ENCODE peak calls at places on chromosomes 13 and 19, in five cellular contexts. J is right atrium auricular region, X is stomach, U is heart left ventricle, A is A673. H is an unnamed sample.

GRCh38 chr19:20664917-20665781 is 3.8 kb upstream of the ZNF626 start:
- DNase-seq in J (no peak), U (peak), X (no peak), A (no peak), H (no peak)

GRCh38 chr13:80430561-80430960 is 89.6 kb upstream of the SPRY2 start:
- DNase-seq in U (no peak), J (no peak), X (no peak), A (no peak), H (no peak)

GRCh38 chr13:28339419-28339818 is 155.5 kb downstream of the FLT1 start:
- DNase-seq in U (no peak), J (no peak), A (no peak), X (no peak), H (no peak)

GRCh38 chr13:37956536-37956935 is 87.0 kb upstream of the TRPC4 start:
- DNase-seq in X (no peak), U (no peak), J (no peak), A (no peak), H (no peak)

GRCh38 chr19:56927791-56928207 is 87.3 kb upstream of the PEG3 start:
- DNase-seq in U (no peak), J (no peak), A (no peak), X (no peak), H (no peak)

GRCh38 chr19:40804783-40805242 is 5.8 kb downstream of the EGLN2 start:
- DNase-seq in X (peak), A (no peak), J (no peak), U (no peak), H (no peak)

GRCh38 chr19:3033595-3034193 is 4.6 kb upstream of the TLE2 start:
- DNase-seq in J (no peak), U (no peak), A (no peak), X (no peak), H (no peak)

GRCh38 chr19:19338082-19338481 is 17.5 kb downstream of the MAU2 start:
- DNase-seq in X (no peak), U (no peak), A (no peak), J (no peak), H (no peak)

GRCh38 chr13:27012482-27013197 is 159.0 kb downstream of the USP12 start:
- DNase-seq in U (no peak), A (peak), X (no peak), J (no peak), H (peak)

GRCh38 chr13:44311011-44311481 is 62.6 kb upstream of the SERP2 start:
- DNase-seq in A (no peak), U (no peak), J (no peak), X (peak), H (no peak)

GRCh38 chr19:28847468-28847867 is 365.5 kb downstream of the UQCRFS1 start:
- DNase-seq in X (no peak), A (no peak), U (no peak), J (no peak), H (peak)

GRCh38 chr19:16296713-16297112 is 27.9 kb upstream of the KLF2 start:
- DNase-seq in X (peak), A (no peak), U (no peak), J (no peak), H (no peak)

GRCh38 chr19:38039966-38040365 is 133.0 kb downstream of the SIPA1L3 start:
- DNase-seq in A (no peak), X (no peak), U (no peak), J (no peak), H (peak)

GRCh38 chr19:35040826-35041547 is 534 bp upstream of the HPN start:
- DNase-seq in X (peak), U (peak), J (peak), A (no peak), H (no peak)

GRCh38 chr13:94325148-94325528 is 154.3 kb downstream of the DCT start:
- DNase-seq in J (no peak), A (no peak), U (no peak), X (no peak), H (no peak)

GRCh38 chr19:16161848-16162247 is 11.5 kb downstream of the CIB3 start:
- DNase-seq in J (no peak), U (no peak), A (no peak), X (no peak), H (no peak)

DNA sequence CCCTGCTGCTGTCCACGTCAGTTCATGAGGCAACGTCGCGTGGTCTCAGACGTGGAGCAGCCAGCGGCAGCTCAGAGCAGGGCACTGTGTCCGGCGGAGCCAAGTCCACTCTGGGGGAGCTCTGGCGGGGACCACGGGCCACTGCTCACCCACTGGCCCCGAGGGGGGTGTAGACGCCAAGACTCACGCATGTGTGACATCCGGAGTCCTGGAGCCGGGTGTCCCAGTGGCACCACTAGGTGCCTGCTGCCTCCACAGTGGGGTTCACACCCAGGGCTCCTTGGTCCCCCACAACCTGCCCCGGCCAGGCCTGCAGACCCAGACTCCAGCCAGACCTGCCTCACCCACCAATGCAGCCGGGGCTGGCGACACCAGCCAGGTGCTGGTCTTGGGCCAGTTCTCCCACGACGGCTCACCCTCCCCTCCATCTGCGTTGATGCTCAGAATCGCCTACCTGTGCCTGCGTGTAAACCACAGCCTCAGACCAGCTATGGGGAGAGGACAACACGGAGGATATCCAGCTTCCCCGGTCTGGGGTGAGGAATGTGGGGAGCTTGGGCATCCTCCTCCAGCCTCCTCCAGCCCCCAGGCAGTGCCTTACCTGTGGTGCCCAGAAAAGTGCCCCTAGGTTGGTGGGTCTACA is 6.6 kb downstream of the FSTL3 start:
- DNase-seq in A (no peak), U (no peak), J (no peak), X (no peak), H (no peak)
- TF ChIP-seq CTCF in A (no peak), U (no peak), J (no peak), X (no peak), H (no peak)

DNA sequence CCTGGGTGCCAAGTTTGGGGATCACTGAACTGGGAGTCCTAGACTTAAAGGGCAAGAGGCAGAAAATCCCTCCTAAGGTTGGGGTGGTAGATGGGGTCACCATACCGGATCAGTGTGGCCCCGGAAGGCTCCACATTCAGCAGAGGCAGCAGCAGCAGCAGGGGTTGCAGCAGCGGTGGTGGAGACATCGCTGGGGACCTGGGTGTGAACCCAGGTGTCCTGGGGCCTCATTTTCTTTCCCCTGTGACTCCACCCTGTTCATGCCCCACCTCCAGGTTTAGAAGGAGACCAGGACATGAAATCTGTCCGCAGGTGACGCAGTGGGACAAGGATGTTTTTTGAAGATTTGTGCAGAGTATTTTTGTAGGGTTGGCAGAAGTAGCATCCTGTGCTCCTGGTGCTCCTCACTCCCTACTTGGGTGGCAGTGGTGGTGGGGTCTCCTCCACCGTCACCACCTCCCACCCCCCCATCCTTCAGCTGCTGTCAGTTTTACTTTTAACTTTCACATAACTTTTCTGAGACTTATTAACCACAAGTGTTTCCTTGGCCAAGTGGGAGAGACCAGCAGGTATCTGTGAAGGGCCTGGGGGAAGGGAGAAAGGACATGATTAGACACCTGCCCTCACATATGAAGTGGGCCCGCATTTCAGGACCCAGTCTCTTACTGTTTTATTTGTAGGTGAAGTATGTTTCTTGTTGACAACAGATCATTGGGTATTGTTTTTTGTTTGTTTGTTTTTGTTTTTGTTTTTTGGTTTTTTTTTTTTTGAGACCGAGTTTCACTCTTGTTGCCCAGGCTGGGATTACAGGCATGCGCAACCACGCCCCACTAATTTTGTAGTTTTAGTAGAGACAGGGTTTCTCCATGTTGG is at the start of gene NAPSA:
- DNase-seq in A (no peak), X (no peak), U (no peak), J (no peak), H (no peak)
- H3K4me3 ChIP-seq in A (no peak), X (no peak), U (no peak), J (no peak), H (no peak)

GRCh38 chr13:24050292-24050711 is 110.2 kb upstream of the SPATA13 start:
- DNase-seq in J (no peak), A (peak), U (no peak), X (peak), H (no peak)

GRCh38 chr13:24050796-24051715 is 109.5 kb upstream of the SPATA13 start:
- DNase-seq in A (peak), J (no peak), X (no peak), U (no peak), H (no peak)

GRCh38 chr13:24053505-24054251 is 106.8 kb upstream of the SPATA13 start:
- DNase-seq in U (peak), J (no peak), A (peak), X (peak), H (no peak)

DNA sequence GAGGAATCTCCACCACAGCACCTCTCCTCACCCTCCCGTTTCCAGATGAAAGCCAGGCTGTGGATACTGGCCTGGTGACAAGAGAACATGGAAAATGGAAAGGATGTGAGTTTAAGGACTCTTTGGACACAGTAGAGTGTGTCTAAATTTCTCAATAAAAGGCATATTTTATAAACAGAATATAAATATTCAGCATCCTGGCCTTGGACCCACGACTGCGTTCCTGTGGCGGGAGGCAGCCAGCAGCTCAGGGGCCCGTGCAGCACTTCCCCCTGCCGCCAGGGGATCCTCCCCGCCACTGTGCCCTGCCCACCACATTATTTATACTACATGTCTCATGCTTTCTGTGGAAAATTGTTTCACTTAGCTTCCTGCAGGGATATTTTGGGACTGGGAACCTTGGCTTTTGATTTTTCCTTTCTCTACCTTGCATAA is 108.0 kb upstream of the SPATA13 start:
- DNase-seq in J (no peak), X (no peak), U (no peak), A (peak), H (no peak)
- TF ChIP-seq CTCF in J (no peak), X (no peak), U (no peak), A (no peak), H (peak)

GRCh38 chr13:98171806-98172569 is 5.1 kb downstream of the RNF113B start:
- DNase-seq in J (no peak), U (peak), A (peak), X (peak), H (no peak)
- H3K4me3 ChIP-seq in J (no peak), U (no peak), A (no peak), X (peak), H (peak)

DNA sequence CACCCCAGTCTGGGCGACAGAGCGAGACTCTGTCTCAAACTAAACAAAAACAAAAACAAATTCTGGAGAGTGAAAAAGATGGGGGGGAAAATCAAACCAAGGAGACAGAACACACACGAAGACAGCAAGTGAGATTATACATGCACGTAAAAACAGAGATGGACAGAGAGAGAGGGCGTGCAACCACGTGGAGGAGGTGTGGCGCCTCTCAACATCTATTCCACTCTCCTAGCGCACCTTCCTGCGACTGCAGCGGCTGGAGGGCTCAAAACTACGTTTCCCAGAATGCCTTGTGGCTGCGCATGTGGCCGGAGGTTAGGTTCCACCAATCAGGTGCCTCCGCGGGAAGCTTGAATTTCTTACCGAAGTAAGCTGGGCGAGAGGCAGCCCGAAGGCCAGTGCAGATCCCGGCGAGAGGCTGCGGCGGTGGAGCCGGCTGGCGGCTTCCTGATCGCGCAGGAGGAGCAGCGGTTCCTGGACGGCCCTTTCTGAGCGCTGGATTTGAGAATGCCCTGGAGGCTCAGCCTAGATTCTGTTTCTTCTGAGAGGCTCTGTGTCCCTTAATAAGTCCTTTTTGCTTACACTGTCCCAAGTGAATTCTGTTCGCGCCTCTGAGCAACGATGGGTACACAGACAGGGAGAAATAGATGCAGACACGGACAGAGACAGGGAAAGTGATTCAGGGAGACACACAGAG is 13.1 kb upstream of the NANOS2 start:
- DNase-seq in U (peak), A (peak), J (peak), X (peak), H (peak)
- TF ChIP-seq CTCF in U (no peak), A (no peak), J (peak), X (no peak), H (no peak)